ENCODE peak calls at places on chromosomes 2 and 18, in four cellular contexts. Q is DMS53, V is nephron progenitor cell, E is fibroblast of lung. Y is an unnamed sample.

GRCh38 chr2:72821118-72821517 is 4.7 kb downstream of the EXOC6B start:
- DNase-seq in E (no peak), V (no peak), Q (no peak), Y (no peak)

GRCh38 chr2:72145658-72146329 is 1.9 kb downstream of the CYP26B1 start:
- DNase-seq in V (no peak), E (no peak), Q (peak), Y (no peak)

GRCh38 chr2:142868281-142868762 is 9.1 kb upstream of the KYNU start:
- DNase-seq in V (no peak), E (peak), Q (no peak), Y (no peak)

GRCh38 chr2:31558401-31559295 is 22.1 kb downstream of the SRD5A2 start:
- DNase-seq in Q (peak), E (peak), V (no peak), Y (no peak)

GRCh38 chr2:10283106-10284062 is 19.3 kb upstream of the HPCAL1 start:
- DNase-seq in Q (peak), V (no peak), E (peak), Y (no peak)

GRCh38 chr2:70714141-70714905 is 53.7 kb downstream of the ADD2 start:
- DNase-seq in Q (no peak), V (no peak), E (no peak), Y (no peak)

GRCh38 chr2:51424418-51424817 is 392.5 kb upstream of the NRXN1 start:
- DNase-seq in Q (peak), V (peak), E (no peak), Y (peak)

GRCh38 chr18:58529714-58530354 is 99.1 kb downstream of the ALPK2 start:
- DNase-seq in E (peak), Q (peak), V (peak), Y (peak)

GRCh38 chr2:27250652-27251379 is 12.0 kb downstream of the SLC30A3 start:
- DNase-seq in E (no peak), V (no peak), Q (no peak), Y (no peak)

GRCh38 chr2:160411167-160411566 is 82.4 kb downstream of the RBMS1 start:
- DNase-seq in V (peak), E (no peak), Q (peak), Y (no peak)

GRCh38 chr2:100603945-100604633 is 41.3 kb downstream of the PDCL3 start:
- DNase-seq in V (no peak), Q (no peak), E (no peak), Y (no peak)